ENCODE peak calls at places on chromosomes 2 and 18, in six cellular contexts. V is mucosa of descending colon, R is AG04450, M is AG09309, P is choroid plexus epithelial cell, H is HCT116. F is an unnamed sample.

GRCh38 chr18:55447672-55448018 is 140.3 kb downstream of the TCF4 start:
- DNase-seq in V (no peak), R (no peak), M (no peak), P (no peak), H (no peak), F (no peak)

GRCh38 chr2:42110287-42110973 is 58.7 kb upstream of the EML4 start:
- DNase-seq in V (no peak), R (peak), M (no peak), P (peak), H (no peak), F (no peak)

GRCh38 chr2:115880558-115880957 is 1438.1 kb downstream of the DPP10 start:
- DNase-seq in V (no peak), R (no peak), M (no peak), P (no peak), H (no peak), F (no peak)

GRCh38 chr2:154699560-154699901 is 1.0 kb downstream of the KCNJ3 start:
- DNase-seq in V (no peak), R (no peak), M (no peak), P (no peak), H (no peak), F (no peak)

GRCh38 chr18:8779251-8779650 is 73.9 kb downstream of the MTCL1 start:
- DNase-seq in V (no peak), R (no peak), M (no peak), P (no peak), H (no peak), F (no peak)

GRCh38 chr2:6356127-6356761 is 509.5 kb downstream of the CMPK2 start:
- DNase-seq in V (no peak), R (no peak), M (no peak), P (no peak), H (no peak), F (no peak)

GRCh38 chr18:77201508-77201907 is 48.1 kb upstream of the GALR1 start:
- DNase-seq in V (no peak), R (no peak), M (no peak), P (no peak), H (no peak), F (no peak)

GRCh38 chr2:146898083-146898482 is 946.7 kb upstream of the ACVR2A start:
- DNase-seq in V (no peak), R (no peak), M (no peak), P (no peak), H (no peak), F (no peak)

GRCh38 chr2:214051585-214051984 is 359.3 kb upstream of the VWC2L start:
- DNase-seq in V (no peak), R (no peak), M (no peak), P (no peak), H (no peak), F (no peak)

GRCh38 chr2:192571636-192572035 is 376.9 kb upstream of the TMEFF2 start:
- DNase-seq in V (no peak), R (no peak), M (no peak), P (no peak), H (no peak), F (no peak)

GRCh38 chr2:175698076-175698475 is 304.0 kb downstream of the LNPK start:
- DNase-seq in V (no peak), R (no peak), M (no peak), P (no peak), H (no peak), F (no peak)

GRCh38 chr2:175838979-175839378 is 163.1 kb downstream of the LNPK start:
- DNase-seq in V (no peak), R (no peak), M (no peak), P (no peak), H (no peak), F (no peak)

GRCh38 chr2:24515335-24515734 is 24.3 kb downstream of the NCOA1 start:
- DNase-seq in V (no peak), R (no peak), M (no peak), P (no peak), H (no peak), F (no peak)

GRCh38 chr2:198731842-198732421 is 725.8 kb downstream of the SATB2 start:
- DNase-seq in V (no peak), R (no peak), M (no peak), P (no peak), H (no peak), F (no peak)

GRCh38 chr2:70397186-70397585 is 95.3 kb upstream of the FAM136A start:
- DNase-seq in V (no peak), R (no peak), M (no peak), P (no peak), H (no peak), F (no peak)

GRCh38 chr18:67463829-67464228 is 52.7 kb downstream of the DSEL start:
- DNase-seq in V (no peak), R (no peak), M (no peak), P (peak), H (no peak), F (no peak)

GRCh38 chr2:127158614-127159290 is 51.8 kb upstream of the BIN1 start:
- DNase-seq in V (no peak), R (no peak), M (no peak), P (no peak), H (no peak), F (no peak)

GRCh38 chr2:142008135-142008744 is 122.6 kb downstream of the LRP1B start:
- DNase-seq in V (no peak), R (no peak), M (no peak), P (no peak), H (no peak), F (no peak)

GRCh38 chr2:175167076-175167791 is 769 bp downstream of the ATF2 start:
- DNase-seq in V (peak), R (no peak), M (no peak), P (peak), H (no peak), F (no peak)

GRCh38 chr18:23837591-23837990 is 148.3 kb downstream of the LAMA3 start:
- DNase-seq in V (no peak), R (no peak), M (peak), P (peak), H (no peak), F (peak)

GRCh38 chr2:225274751-225275150 is 124.8 kb upstream of the NYAP2 start:
- DNase-seq in V (no peak), R (peak), M (no peak), P (peak), H (no peak), F (no peak)

GRCh38 chr2:29309090-29310054 is 194.2 kb downstream of the CLIP4 start:
- DNase-seq in V (no peak), R (peak), M (peak), P (peak), H (peak), F (peak)

GRCh38 chr2:16209799-16210198 is 269.4 kb downstream of the MYCN start:
- DNase-seq in V (no peak), R (no peak), M (no peak), P (no peak), H (no peak), F (no peak)

GRCh38 chr18:61954347-61954746 is 61.5 kb upstream of the RNF152 start:
- DNase-seq in V (no peak), R (no peak), M (no peak), P (no peak), H (no peak), F (no peak)

GRCh38 chr18:7221424-7222155 is 9.3 kb upstream of the LRRC30 start:
- DNase-seq in V (no peak), R (peak), M (peak), P (peak), H (peak), F (peak)

GRCh38 chr2:83584674-83585073 is 874.4 kb downstream of the SUCLG1 start:
- DNase-seq in V (no peak), R (no peak), M (peak), P (peak), H (no peak), F (peak)

GRCh38 chr2:127820080-127820668 is 9.2 kb upstream of the WDR33 start:
- DNase-seq in V (no peak), R (no peak), M (no peak), P (peak), H (peak), F (no peak)

GRCh38 chr2:100482741-100483140 is 12.5 kb downstream of the NMS start:
- DNase-seq in V (no peak), R (no peak), M (no peak), P (peak), H (no peak), F (no peak)

GRCh38 chr2:98459776-98460175 is 15.1 kb downstream of the INPP4A start:
- DNase-seq in V (no peak), R (no peak), M (no peak), P (peak), H (no peak), F (no peak)

GRCh38 chr2:30862054-30862651 is 54.9 kb upstream of the CAPN13 start:
- DNase-seq in V (no peak), R (peak), M (peak), P (peak), H (peak), F (no peak)

GRCh38 chr2:190988910-190989309 is 25.1 kb downstream of the STAT1 start:
- DNase-seq in V (no peak), R (no peak), M (no peak), P (no peak), H (no peak), F (no peak)

GRCh38 chr2:55232863-55233657 is 572 bp downstream of the RPS27A start:
- DNase-seq in V (peak), R (no peak), M (no peak), P (peak), H (no peak), F (no peak)

GRCh38 chr2:237113026-237113810 is 27.5 kb downstream of the COPS8 start:
- DNase-seq in V (no peak), R (no peak), M (no peak), P (no peak), H (no peak), F (no peak)

GRCh38 chr18:35158728-35159443 is 81.9 kb upstream of the ZNF397 start:
- DNase-seq in V (no peak), R (no peak), M (no peak), P (no peak), H (no peak), F (no peak)

GRCh38 chr18:47931707-47932103 is 1.2 kb upstream of the SMAD2 start:
- DNase-seq in V (no peak), R (no peak), M (no peak), P (peak), H (no peak), F (no peak)

GRCh38 chr18:47930086-47930843 is at the start of gene SMAD2:
- DNase-seq in V (peak), R (no peak), M (no peak), P (peak), H (peak), F (no peak)

GRCh38 chr18:47930844-47931706 is 616 bp upstream of the SMAD2 start:
- DNase-seq in V (peak), R (peak), M (peak), P (peak), H (peak), F (peak)

GRCh38 chr18:47932603-47933002 is 2.1 kb upstream of the SMAD2 start:
- DNase-seq in V (no peak), R (no peak), M (no peak), P (no peak), H (no peak), F (no peak)

GRCh38 chr18:47932170-47932569 is 1.7 kb upstream of the SMAD2 start:
- DNase-seq in V (no peak), R (no peak), M (no peak), P (no peak), H (no peak), F (no peak)
- H3K4me3 ChIP-seq in V (no peak), R (no peak), M (no peak), P (no peak), H (no peak), F (no peak)

DNA sequence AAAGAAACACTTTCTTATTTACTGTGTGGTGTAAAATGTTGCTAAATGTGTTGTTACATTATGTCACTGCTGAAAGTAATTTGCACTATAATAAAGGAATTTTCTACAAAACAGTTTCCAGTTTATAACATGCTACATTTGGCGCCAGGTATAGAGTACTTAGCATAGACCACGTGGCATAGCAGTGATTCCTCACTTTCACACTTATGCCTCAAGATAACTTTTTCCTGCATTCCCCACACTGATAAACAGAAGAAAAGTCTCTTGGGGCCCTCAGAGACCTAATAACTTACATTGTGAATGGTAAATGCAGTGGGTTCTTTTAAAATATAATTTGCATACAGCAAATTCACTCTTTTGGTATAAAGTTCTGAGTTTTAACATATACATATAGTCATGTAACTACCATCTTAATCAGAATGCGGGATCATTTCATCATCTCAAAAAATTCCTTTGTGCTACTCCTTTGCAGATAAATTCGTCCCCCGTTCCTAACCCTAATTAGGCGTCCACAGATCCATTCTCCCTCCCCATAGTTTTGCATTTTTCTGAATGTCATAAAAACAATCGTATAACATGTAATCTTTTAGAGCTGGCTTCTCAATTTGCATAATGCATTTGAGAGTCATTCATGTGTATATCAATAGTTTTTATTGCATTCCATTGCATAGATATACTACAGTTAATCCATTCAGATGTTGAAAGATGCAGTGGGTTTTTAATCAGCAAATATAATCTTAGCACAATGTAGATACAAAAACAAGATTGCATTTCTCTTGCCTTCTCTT is 7.5 kb downstream of the LGALSL start:
- DNase-seq in V (no peak), R (no peak), M (no peak), P (no peak), H (no peak), F (no peak)
- TF ChIP-seq CTCF in V (no peak), R (no peak), M (no peak), P (no peak), H (no peak), F (no peak)

GRCh38 chr2:161243873-161244272 is 64.4 kb upstream of the PSMD14 start:
- DNase-seq in V (no peak), R (no peak), M (no peak), P (no peak), H (no peak), F (no peak)
- H3K4me3 ChIP-seq in V (no peak), R (no peak), M (no peak), P (no peak), H (peak), F (no peak)

GRCh38 chr2:64866797-64867196 is 122.4 kb upstream of the SLC1A4 start:
- DNase-seq in V (peak), R (peak), M (peak), P (peak), H (no peak), F (peak)

GRCh38 chr2:64865073-64865830 is 123.9 kb upstream of the SLC1A4 start:
- DNase-seq in V (peak), R (no peak), M (no peak), P (peak), H (no peak), F (no peak)

GRCh38 chr2:64863097-64863820 is 125.9 kb upstream of the SLC1A4 start:
- DNase-seq in V (no peak), R (no peak), M (no peak), P (no peak), H (no peak), F (no peak)

GRCh38 chr2:64867253-64867996 is 121.8 kb upstream of the SLC1A4 start:
- DNase-seq in V (no peak), R (no peak), M (no peak), P (no peak), H (no peak), F (no peak)

DNA sequence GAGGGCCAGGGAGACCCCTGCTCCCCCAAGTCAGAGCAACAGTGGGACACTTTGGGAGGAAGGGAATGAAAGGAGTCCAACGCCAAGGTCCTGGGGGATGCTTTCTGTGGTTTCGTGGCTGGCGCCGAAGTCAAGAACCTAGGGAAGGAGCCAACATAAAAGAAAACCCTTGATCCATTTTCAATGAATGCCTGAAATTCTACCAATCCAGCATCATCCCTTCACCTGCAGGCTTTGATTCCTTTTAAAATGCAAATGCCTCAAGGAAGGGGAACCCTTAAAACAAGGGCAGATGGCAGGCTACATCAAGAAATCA is 123.4 kb upstream of the SLC1A4 start:
- DNase-seq in V (no peak), R (no peak), M (no peak), P (no peak), H (no peak), F (no peak)
- TF ChIP-seq CTCF in V (no peak), R (no peak), M (no peak), P (no peak), H (no peak), F (no peak)